ENCODE peak calls at places on chromosomes 16 and 17, in seven cellular contexts. L is AG09319, Q is prostate gland, G is testis, N is H9, B is neural crest cell, W is AG04450. P is an unnamed sample.

GRCh38 chr17:41060052-41060604 is at the start of gene KRTAP2-3:
- DNase-seq in L (peak), N (no peak), Q (no peak), W (peak), G (no peak), B (no peak), P (no peak)

GRCh38 chr17:7477392-7478275 is 1.8 kb downstream of the ZBTB4 start:
- DNase-seq in L (peak), N (no peak), Q (no peak), B (no peak), W (peak), G (peak), P (no peak)

GRCh38 chr16:11972128-11972527 is 4.4 kb upstream of the SNX29 start:
- DNase-seq in Q (no peak), G (peak), B (no peak), N (no peak), W (no peak), L (no peak), P (no peak)

GRCh38 chr16:1520461-1520860 is 13.0 kb upstream of the TMEM204 start:
- DNase-seq in L (no peak), B (no peak), W (no peak), N (no peak), G (no peak), Q (no peak), P (no peak)

GRCh38 chr16:88066234-88066633 is 115.0 kb downstream of the BANP start:
- DNase-seq in Q (no peak), L (no peak), N (no peak), W (no peak), B (no peak), G (no peak), P (no peak)

GRCh38 chr17:28949185-28950016 is 1.9 kb downstream of the PHF12 start:
- DNase-seq in G (peak), N (peak), L (no peak), W (no peak), B (peak), Q (peak), P (peak)

GRCh38 chr17:36608794-36609497 is 7.6 kb downstream of the MRM1 start:
- DNase-seq in L (no peak), W (peak), B (peak), Q (peak), N (peak), G (peak), P (peak)

GRCh38 chr16:24652803-24653202 is 76.6 kb upstream of the TNRC6A start:
- DNase-seq in B (no peak), N (no peak), W (no peak), G (no peak), L (no peak), Q (no peak), P (no peak)

GRCh38 chr17:78925662-78926555 is 722 bp upstream of the TIMP2 start:
- DNase-seq in Q (no peak), L (peak), W (peak), N (peak), B (no peak), G (peak), P (no peak)

GRCh38 chr16:27805828-27806351 is 255.9 kb downstream of the KATNIP start:
- DNase-seq in Q (no peak), W (no peak), G (no peak), L (no peak), N (no peak), B (no peak), P (no peak)

GRCh38 chr16:75333770-75334169 is 82.3 kb upstream of the BCAR1 start:
- DNase-seq in N (no peak), B (no peak), G (no peak), Q (no peak), L (no peak), W (no peak), P (peak)

GRCh38 chr16:10939649-10940206 is 2.5 kb downstream of the DEXI start:
- DNase-seq in Q (no peak), B (no peak), W (no peak), L (no peak), N (no peak), G (no peak), P (no peak)

GRCh38 chr16:62638964-62639861 is 603.0 kb upstream of the CDH8 start:
- DNase-seq in B (no peak), L (no peak), N (no peak), G (no peak), W (no peak), Q (no peak), P (peak)

GRCh38 chr17:57623620-57624019 is 121.5 kb downstream of the CCDC182 start:
- DNase-seq in Q (no peak), L (no peak), W (no peak), G (no peak), N (no peak), B (no peak), P (no peak)

GRCh38 chr17:62206550-62206949 is 141.5 kb upstream of the MED13 start:
- DNase-seq in Q (no peak), B (no peak), N (no peak), L (no peak), W (no peak), G (no peak), P (no peak)

GRCh38 chr17:29084476-29085148 is 41.7 kb downstream of the PIPOX start:
- DNase-seq in B (no peak), N (no peak), L (no peak), Q (no peak), W (peak), G (no peak), P (no peak)

GRCh38 chr17:2700491-2701141 is 10.9 kb downstream of the CLUH start:
- DNase-seq in N (peak), L (no peak), Q (no peak), W (no peak), G (no peak), B (no peak), P (no peak)

GRCh38 chr17:37190493-37190892 is 185.3 kb upstream of the C17orf78 start:
- DNase-seq in Q (no peak), L (no peak), W (no peak), N (no peak), G (no peak), B (no peak), P (no peak)

GRCh38 chr17:47995241-47995935 is 24.5 kb downstream of the CDK5RAP3 start:
- DNase-seq in B (peak), N (peak), G (no peak), W (no peak), L (no peak), Q (no peak), P (no peak)

GRCh38 chr16:83994087-83994486 is 26.0 kb downstream of the NECAB2 start:
- DNase-seq in L (peak), G (no peak), Q (no peak), B (no peak), N (no peak), W (peak), P (no peak)

GRCh38 chr17:81735181-81736102 is 23.4 kb downstream of the SLC25A10 start:
- DNase-seq in L (no peak), Q (peak), G (no peak), N (no peak), B (no peak), W (no peak), P (peak)

GRCh38 chr16:11949527-11949926 is 7.7 kb upstream of the NPIPB2 start:
- DNase-seq in L (no peak), G (peak), Q (peak), B (peak), W (no peak), N (peak), P (peak)

GRCh38 chr16:29029168-29029994 is 44.5 kb downstream of the LAT start:
- DNase-seq in B (no peak), Q (no peak), N (peak), G (no peak), W (peak), L (peak), P (peak)

GRCh38 chr17:27550974-27551505 is 79.9 kb upstream of the LGALS9 start:
- DNase-seq in G (no peak), B (no peak), W (no peak), L (no peak), Q (no peak), N (no peak), P (no peak)

GRCh38 chr16:24430937-24431760 is 108.2 kb upstream of the RBBP6 start:
- DNase-seq in W (no peak), N (no peak), L (no peak), G (no peak), Q (no peak), B (no peak), P (peak)

GRCh38 chr17:67164298-67164697 is 80.7 kb downstream of the HELZ start:
- DNase-seq in G (no peak), L (no peak), N (no peak), W (no peak), B (no peak), Q (no peak), P (no peak)

GRCh38 chr16:77223184-77223583 is 24.0 kb downstream of the SYCE1L start:
- DNase-seq in Q (no peak), G (peak), W (no peak), N (peak), B (peak), L (no peak), P (peak)

GRCh38 chr16:72789921-72790320 is 258.0 kb downstream of the ZFHX3 start:
- DNase-seq in Q (no peak), L (no peak), B (no peak), N (no peak), G (no peak), W (no peak), P (no peak)

GRCh38 chr16:89155184-89155679 is 16.3 kb upstream of the CDH15 start:
- DNase-seq in W (peak), N (no peak), L (peak), G (peak), Q (peak), B (no peak), P (no peak)

GRCh38 chr16:17277981-17278381 is 192.8 kb downstream of the XYLT1 start:
- DNase-seq in Q (peak), N (peak), G (peak), B (peak), L (no peak), W (no peak), P (peak)

GRCh38 chr17:36468903-36469635 is 17.4 kb upstream of the ZNHIT3 start:
- DNase-seq in G (no peak), W (no peak), N (no peak), Q (no peak), B (no peak), L (no peak), P (no peak)

GRCh38 chr17:50468120-50469004 is at the start of gene CHAD:
- DNase-seq in N (peak), G (no peak), L (no peak), Q (no peak), B (no peak), W (no peak), P (no peak)

GRCh38 chr16:87131996-87132345 is 185.2 kb downstream of the C16orf95 start:
- DNase-seq in L (no peak), W (no peak), N (no peak), B (no peak), Q (no peak), G (no peak), P (no peak)

GRCh38 chr17:1644493-1645206 is 882 bp downstream of the SCARF1 start:
- DNase-seq in G (no peak), W (no peak), B (no peak), N (no peak), L (no peak), Q (no peak), P (peak)

GRCh38 chr16:4339909-4340308 is 11.2 kb downstream of the PAM16 start:
- DNase-seq in N (no peak), Q (no peak), G (no peak), W (peak), B (no peak), L (no peak), P (no peak)

GRCh38 chr16:87472142-87472778 is 20.6 kb downstream of the ZCCHC14 start:
- DNase-seq in L (no peak), Q (no peak), N (no peak), B (no peak), W (no peak), G (no peak), P (no peak)

DNA sequence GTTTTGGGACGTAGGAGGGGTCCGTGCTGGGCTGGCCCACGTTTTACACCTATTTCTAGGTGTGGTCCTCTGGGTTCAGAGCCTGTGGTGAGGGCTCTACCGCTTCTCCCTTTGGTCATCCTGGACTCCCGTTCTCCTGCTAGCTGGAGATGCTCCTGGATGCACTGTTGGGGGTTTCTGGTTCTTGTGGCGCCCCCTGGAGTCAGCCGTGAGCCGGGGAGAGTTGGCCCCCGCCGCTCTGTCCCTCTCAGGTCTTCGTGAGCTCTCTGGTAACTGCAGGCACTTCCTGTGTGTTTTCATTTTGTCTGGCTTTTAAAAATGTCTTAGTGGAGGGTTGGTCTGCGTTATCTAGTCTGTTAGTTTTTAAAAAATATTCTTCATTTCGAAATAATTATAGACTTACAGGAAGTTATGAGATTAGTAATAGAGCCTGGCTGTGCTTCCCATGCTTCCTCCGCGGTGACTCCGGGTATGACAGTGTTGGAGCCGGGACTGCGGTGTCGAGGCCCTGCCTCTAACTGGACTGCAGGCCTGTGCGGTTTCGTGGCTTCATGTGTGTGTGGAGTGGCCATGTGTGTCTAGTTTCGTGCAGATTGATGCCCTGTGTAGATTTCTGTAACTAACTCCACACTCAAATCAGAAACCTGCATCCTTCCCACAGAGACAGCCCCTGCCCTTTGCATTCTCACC is 78.0 kb upstream of the ZNF750 start:
- DNase-seq in G (no peak), W (no peak), Q (no peak), L (no peak), B (peak), N (peak), P (no peak)
- TF ChIP-seq CTCF in G (no peak), W (peak), Q (no peak), L (peak), B (peak), N (peak), P (peak)

GRCh38 chr16:8575399-8575798 is 14.9 kb downstream of the TMEM114 start:
- DNase-seq in Q (no peak), L (no peak), N (no peak), B (no peak), G (no peak), W (no peak), P (no peak)

GRCh38 chr16:8571061-8571596 is 19.2 kb downstream of the TMEM114 start:
- DNase-seq in B (no peak), W (no peak), Q (no peak), L (peak), N (no peak), G (no peak), P (no peak)

GRCh38 chr16:8576141-8577004 is 13.9 kb downstream of the TMEM114 start:
- DNase-seq in B (no peak), W (no peak), N (no peak), L (no peak), Q (no peak), G (no peak), P (no peak)

GRCh38 chr16:8572063-8572918 is 18.0 kb downstream of the TMEM114 start:
- DNase-seq in W (no peak), G (no peak), N (no peak), L (no peak), Q (no peak), B (no peak), P (no peak)

GRCh38 chr16:8572919-8573724 is 17.2 kb downstream of the TMEM114 start:
- DNase-seq in N (peak), Q (no peak), L (no peak), G (peak), B (no peak), W (no peak), P (peak)
- TF ChIP-seq CTCF in N (peak), Q (no peak), L (peak), G (peak), B (peak), W (peak), P (peak)

GRCh38 chr16:56268799-56269198 is 77.5 kb downstream of the GNAO1 start:
- DNase-seq in L (no peak), G (no peak), B (no peak), Q (no peak), W (no peak), N (no peak), P (no peak)
- TF ChIP-seq CTCF in L (no peak), G (no peak), B (no peak), Q (no peak), W (no peak), N (no peak), P (no peak)

DNA sequence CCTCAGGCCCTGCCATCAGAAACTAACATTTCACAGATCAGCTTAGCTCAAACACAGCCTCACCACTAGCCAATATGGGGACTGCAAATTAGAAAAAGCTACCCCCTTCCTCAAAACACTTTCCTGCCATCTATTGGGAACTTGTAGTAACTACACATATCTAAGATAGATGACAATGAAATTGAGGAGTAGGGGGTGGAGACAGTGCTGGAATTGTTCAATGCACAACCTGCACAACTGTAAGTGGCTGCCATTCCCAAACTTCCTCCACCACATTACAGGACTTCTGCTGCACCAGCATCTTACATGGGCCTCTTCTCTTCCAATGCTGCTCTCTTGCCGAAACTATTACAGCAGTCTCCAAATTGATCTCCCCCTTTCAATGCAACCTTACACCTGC is 21.8 kb downstream of the AIPL1 start:
- DNase-seq in L (no peak), N (no peak), W (no peak), B (no peak), G (no peak), Q (no peak), P (peak)
- TF ChIP-seq CTCF in L (peak), N (peak), W (peak), B (peak), G (no peak), Q (no peak), P (peak)

GRCh38 chr16:48860341-48860740 is 250.4 kb upstream of the N4BP1 start:
- DNase-seq in G (no peak), Q (no peak), L (no peak), W (no peak), B (no peak), N (no peak), P (no peak)

GRCh38 chr16:48862087-48862532 is 252.1 kb upstream of the N4BP1 start:
- DNase-seq in W (peak), N (peak), G (no peak), B (no peak), Q (no peak), L (no peak), P (no peak)

GRCh38 chr16:48865511-48865910 is 255.5 kb upstream of the N4BP1 start:
- DNase-seq in B (no peak), W (no peak), Q (no peak), L (no peak), G (no peak), N (no peak), P (no peak)

DNA sequence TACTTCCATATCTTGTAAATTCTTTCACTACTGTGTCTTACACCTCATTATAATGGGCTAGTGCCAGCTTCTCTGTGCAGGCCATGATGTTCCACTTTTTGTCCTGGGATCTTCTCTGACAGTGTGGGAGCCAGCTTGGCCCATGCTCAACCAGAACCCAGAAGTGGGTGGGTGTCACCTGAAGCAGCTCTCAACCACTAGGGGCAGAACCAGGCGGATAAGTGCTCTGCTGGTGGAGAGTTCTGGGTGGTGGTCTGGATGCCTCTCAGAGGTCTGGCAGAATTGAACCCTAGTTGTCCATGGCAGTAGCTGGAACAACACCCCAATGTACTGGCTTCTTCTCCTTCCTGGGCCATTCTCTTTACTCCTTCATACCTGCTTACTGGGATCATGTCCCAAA is 254.1 kb upstream of the N4BP1 start:
- DNase-seq in L (no peak), W (no peak), B (no peak), G (no peak), Q (no peak), N (peak), P (no peak)
- TF ChIP-seq CTCF in L (no peak), W (no peak), B (no peak), G (no peak), Q (no peak), N (peak), P (no peak)

GRCh38 chr16:67456383-67457140 is 24.4 kb downstream of the ATP6V0D1 start:
- DNase-seq in N (no peak), L (no peak), W (no peak), G (peak), B (no peak), Q (peak), P (no peak)
- TF ChIP-seq CTCF in N (peak), L (peak), W (peak), G (peak), B (peak), Q (no peak), P (no peak)

GRCh38 chr16:13920510-13920818 is 510 bp downstream of the ERCC4 start:
- DNase-seq in L (no peak), B (no peak), G (no peak), N (no peak), W (no peak), Q (no peak), P (no peak)

GRCh38 chr16:13919683-13920509 is at the start of gene ERCC4:
- DNase-seq in L (peak), G (peak), Q (peak), B (peak), W (peak), N (peak), P (peak)

GRCh38 chr16:13921328-13921727 is 1.4 kb downstream of the ERCC4 start:
- DNase-seq in L (no peak), N (no peak), B (no peak), W (no peak), G (no peak), Q (peak), P (no peak)

GRCh38 chr16:13926507-13926906 is 6.6 kb downstream of the ERCC4 start:
- DNase-seq in Q (no peak), G (no peak), W (no peak), N (no peak), L (no peak), B (no peak), P (no peak)

GRCh38 chr16:13923703-13924298 is 3.8 kb downstream of the ERCC4 start:
- DNase-seq in Q (no peak), L (peak), W (no peak), B (no peak), G (no peak), N (no peak), P (peak)
- TF ChIP-seq CTCF in Q (peak), L (peak), W (peak), B (peak), G (peak), N (peak), P (peak)

DNA sequence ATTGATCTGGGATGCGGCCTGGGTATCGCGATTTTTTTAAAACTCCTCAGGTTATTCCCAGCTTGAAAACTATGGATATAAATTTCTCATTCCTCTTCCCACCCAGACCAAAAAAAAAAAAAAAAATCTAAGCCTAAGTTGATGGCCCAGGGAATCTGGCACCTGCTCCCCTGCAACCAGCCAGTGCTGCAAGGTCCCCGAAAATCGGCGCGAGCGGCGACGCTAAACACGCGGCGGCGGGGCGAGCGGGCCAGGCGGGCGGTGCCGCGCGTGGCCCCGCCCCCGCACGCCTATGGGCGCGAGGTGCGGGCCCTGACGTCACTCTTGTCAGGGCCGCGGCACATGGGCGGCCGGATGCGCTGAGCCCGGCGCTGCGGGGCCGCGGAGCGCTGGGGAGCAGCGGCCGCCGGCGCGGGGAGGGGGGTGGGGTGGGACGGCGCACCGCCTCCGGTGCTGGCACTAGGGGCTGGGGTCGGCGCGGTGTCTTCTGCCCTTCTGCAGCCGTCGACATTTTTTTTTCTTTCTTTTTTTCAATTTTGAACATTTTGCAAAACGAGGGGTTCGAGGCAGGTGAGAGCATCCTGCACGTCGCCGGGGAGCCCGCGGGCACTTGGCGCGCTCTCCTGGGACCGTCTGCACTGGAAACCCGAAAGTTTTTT is at the start of gene HLF:
- DNase-seq in W (no peak), B (peak), Q (peak), N (peak), G (peak), L (no peak), P (peak)
- TF ChIP-seq CTCF in W (no peak), B (no peak), Q (no peak), N (no peak), G (no peak), L (no peak), P (no peak)